ENCODE peak calls at places on chromosomes 12 and 14, in five cellular contexts. Q, S, C, O and G are unnamed samples. For H3K4me1 and H3K27me3, the result is how much of the 10 kb centered on the place peaks cover.

GRCh38 chr12:120181991-120182631 is 12.4 kb downstream of the GCN1 start:
- DNase-seq in O (peak), C (no peak), Q (no peak), S (peak), G (no peak)

GRCh38 chr14:42541535-42542001 is 934.9 kb downstream of the LRFN5 start:
- DNase-seq in O (peak), C (no peak), S (no peak), Q (no peak), G (no peak)

GRCh38 chr14:31749275-31749674 is 188.1 kb downstream of the NUBPL start:
- DNase-seq in O (no peak), Q (no peak), S (no peak), C (no peak), G (no peak)

GRCh38 chr12:130557876-130558770 is 158.0 kb downstream of the RIMBP2 start:
- DNase-seq in Q (no peak), O (no peak), C (no peak), S (no peak), G (no peak)

GRCh38 chr14:75654127-75654732 is 6.4 kb downstream of the ERG28 start:
- DNase-seq in O (peak), Q (peak), C (peak), S (peak), G (peak)

GRCh38 chr14:76580399-76580798 is 180.9 kb upstream of the VASH1 start:
- DNase-seq in C (no peak), O (no peak), Q (no peak), S (no peak), G (no peak)

GRCh38 chr14:104935026-104935650 is 10.5 kb downstream of the PLD4 start:
- DNase-seq in C (no peak), O (no peak), S (peak), Q (no peak), G (no peak)

GRCh38 chr14:23061995-23062394 is 4.7 kb upstream of the CDH24 start:
- DNase-seq in C (no peak), Q (no peak), S (peak), O (peak), G (no peak)

GRCh38 chr12:76030378-76031080 is 1.0 kb downstream of the PHLDA1 start:
- DNase-seq in C (peak), O (no peak), Q (no peak), S (no peak), G (no peak)

DNA sequence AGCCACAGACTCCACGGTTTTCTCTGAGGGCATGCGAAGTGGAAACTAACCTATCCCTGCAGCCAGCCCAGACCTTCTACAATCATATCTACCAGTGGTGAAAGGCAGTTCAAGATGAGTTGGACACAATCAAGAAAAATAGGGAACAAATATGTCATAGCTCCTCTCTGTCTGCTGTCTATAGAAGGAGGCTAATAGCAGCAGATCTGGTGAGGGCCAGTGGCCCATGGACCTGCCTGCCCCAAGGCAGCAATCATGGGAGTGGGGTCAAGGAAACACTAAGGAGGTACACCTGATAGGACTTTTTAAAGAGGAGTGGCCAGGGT is 149.5 kb downstream of the PRKCH start:
- DNase-seq in Q (no peak), C (no peak), O (no peak), S (no peak), G (no peak)
- H3K4me1 ChIP-seq in Q (under half), C (half or more), O (under half), S (half or more), G (half or more)

DNA sequence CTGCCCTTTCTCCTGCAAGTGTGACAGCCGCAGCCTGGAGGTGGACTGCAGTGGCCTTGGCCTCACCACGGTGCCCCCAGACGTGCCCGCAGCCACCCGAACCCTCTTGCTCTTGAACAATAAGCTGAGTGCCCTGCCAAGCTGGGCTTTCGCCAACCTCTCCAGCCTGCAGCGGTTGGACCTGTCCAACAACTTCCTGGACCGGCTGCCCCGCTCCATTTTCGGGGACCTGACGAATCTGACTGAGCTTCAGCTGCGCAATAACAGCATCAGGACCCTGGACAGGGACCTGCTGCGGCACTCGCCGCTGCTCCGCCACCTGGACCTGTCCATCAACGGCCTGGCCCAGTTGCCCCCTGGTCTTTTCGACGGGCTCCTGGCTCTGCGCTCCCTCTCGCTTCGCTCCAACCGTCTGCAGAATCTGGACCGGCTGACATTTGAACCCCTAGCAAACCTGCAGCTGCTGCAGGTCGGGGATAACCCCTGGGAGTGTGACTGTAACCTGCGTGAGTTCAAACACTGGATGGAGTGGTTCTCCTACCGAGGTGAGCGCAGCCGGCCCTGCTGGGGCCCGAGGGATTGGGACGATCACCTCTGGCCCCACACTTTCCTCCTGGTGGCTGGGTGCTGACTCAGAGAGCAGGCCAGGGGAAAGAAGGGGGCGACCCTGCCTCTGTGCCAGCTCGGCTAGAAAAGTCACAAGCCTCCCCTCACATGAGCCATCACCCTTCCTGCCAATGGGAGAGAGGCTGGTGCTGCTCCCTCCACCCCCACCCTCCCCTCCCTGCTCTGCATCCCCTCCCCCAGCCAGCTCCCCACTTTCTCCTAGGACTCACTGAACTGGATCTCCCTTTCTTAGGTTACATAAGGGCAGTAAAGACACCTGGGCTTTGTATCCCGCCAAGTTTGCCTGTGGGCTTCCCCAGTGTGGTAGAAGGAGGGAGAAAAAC is 10.9 kb downstream of the LRTM2 start:
- DNase-seq in Q (peak), S (peak), C (peak), O (peak), G (peak)
- TF ChIP-seq EZH2 in Q (no peak), S (no peak), C (no peak), O (no peak), G (no peak)

GRCh38 chr12:51419473-51420228 is 5.0 kb upstream of the SLC4A8 start:
- DNase-seq in O (no peak), S (no peak), Q (no peak), C (peak), G (no peak)
- H3K27me3 ChIP-seq in O (under half), S (under half), Q (under half), C (under half), G (under half)

GRCh38 chr12:13100882-13101769 is 2.3 kb downstream of the GSG1 start:
- DNase-seq in S (peak), O (peak), Q (peak), C (peak), G (no peak)
- H3K4me1 ChIP-seq in S (half or more), O (under half), Q (under half), C (under half), G (half or more)